ENCODE peak calls at places on chromosome 9, in eight cellular contexts. Y, B, O, S, V, G, E and M are unnamed samples.

GRCh38 chr9:124323904-124324303 is 66.2 kb downstream of the NEK6 start:
- ATAC-seq in B (no peak), O (no peak), E (no peak), S (no peak), Y (no peak), G (no peak), V (no peak), M (no peak)

GRCh38 chr9:98091735-98092632 is 27.0 kb downstream of the TRIM14 start:
- ATAC-seq in V (no peak), E (no peak), B (no peak), O (no peak), S (no peak), Y (no peak), G (no peak), M (no peak)

GRCh38 chr9:94819161-94819677 is 92.7 kb downstream of the AOPEP start:
- ATAC-seq in S (no peak), B (no peak), Y (peak; percentile 45), O (peak; percentile 59), V (no peak), E (peak; percentile 30), G (no peak), M (peak; percentile 48)

GRCh38 chr9:83007521-83008300 is 55.2 kb downstream of the RASEF start:
- ATAC-seq in Y (no peak), G (no peak), E (no peak), S (no peak), O (no peak), B (no peak), V (no peak), M (no peak)

GRCh38 chr9:136275655-136276429 is 28.1 kb downstream of the CCDC187 start:
- ATAC-seq in S (no peak), G (no peak), V (no peak), Y (peak; percentile 20), B (no peak), O (no peak), E (peak; percentile 93), M (no peak)

GRCh38 chr9:95409650-95410426 is 92.3 kb upstream of the FANCC start:
- ATAC-seq in V (no peak), O (peak; percentile 39), S (peak; percentile 53), Y (no peak), E (no peak), B (no peak), G (no peak), M (peak; percentile 64)

GRCh38 chr9:68975644-68976043 is 38.3 kb downstream of the PRKACG start:
- ATAC-seq in G (peak; percentile 27), V (peak; percentile 14), E (no peak), Y (no peak), B (no peak), S (peak; percentile 39), O (peak; percentile 83), M (peak; percentile 54)

GRCh38 chr9:118652258-118652657 is 717.0 kb downstream of the BRINP1 start:
- ATAC-seq in B (no peak), Y (peak; percentile 56), S (no peak), V (no peak), G (no peak), O (no peak), E (no peak), M (no peak)

GRCh38 chr9:121876212-121876611 is 216.9 kb downstream of the TTLL11 start:
- ATAC-seq in B (no peak), G (no peak), Y (no peak), E (no peak), O (no peak), S (no peak), V (no peak), M (no peak)

GRCh38 chr9:16406536-16407225 is 463.8 kb downstream of the BNC2 start:
- ATAC-seq in O (no peak), E (no peak), Y (no peak), V (no peak), B (no peak), G (no peak), S (no peak), M (no peak)

GRCh38 chr9:100217536-100217935 is 118.5 kb downstream of the INVS start:
- ATAC-seq in V (no peak), E (no peak), B (no peak), G (no peak), Y (no peak), S (no peak), O (no peak), M (no peak)

GRCh38 chr9:86642721-86643120 is 288.5 kb upstream of the TUT7 start:
- ATAC-seq in S (no peak), O (no peak), E (no peak), V (no peak), Y (no peak), B (no peak), G (no peak), M (no peak)

GRCh38 chr9:5617749-5618148 is 11.2 kb upstream of the RIC1 start:
- ATAC-seq in Y (no peak), V (no peak), G (peak; percentile 96), O (peak; percentile 73), S (peak; percentile 52), E (no peak), B (no peak), M (no peak)

GRCh38 chr9:84294551-84294950 is 46.0 kb downstream of the SLC28A3 start:
- ATAC-seq in S (no peak), O (no peak), B (peak; percentile 86), V (no peak), E (no peak), Y (no peak), G (peak; percentile 10), M (no peak)

GRCh38 chr9:84296146-84296843 is 44.3 kb downstream of the SLC28A3 start:
- ATAC-seq in S (peak; percentile 65), G (peak; percentile 80), Y (no peak), E (no peak), V (no peak), B (no peak), O (peak; percentile 56), M (no peak)

GRCh38 chr9:84297162-84297821 is 43.3 kb downstream of the SLC28A3 start:
- ATAC-seq in S (no peak), Y (no peak), V (no peak), O (no peak), E (no peak), B (no peak), G (no peak), M (no peak)

GRCh38 chr9:84293001-84293798 is 47.4 kb downstream of the SLC28A3 start:
- ATAC-seq in B (no peak), S (peak; percentile 31), V (no peak), G (peak; percentile 73), O (no peak), E (no peak), Y (no peak), M (no peak)
- TF ChIP-seq POLR2A in B (no peak), S (no peak), V (no peak), G (peak; percentile 64), O (no peak), E (no peak), Y (no peak), M (no peak)

DNA sequence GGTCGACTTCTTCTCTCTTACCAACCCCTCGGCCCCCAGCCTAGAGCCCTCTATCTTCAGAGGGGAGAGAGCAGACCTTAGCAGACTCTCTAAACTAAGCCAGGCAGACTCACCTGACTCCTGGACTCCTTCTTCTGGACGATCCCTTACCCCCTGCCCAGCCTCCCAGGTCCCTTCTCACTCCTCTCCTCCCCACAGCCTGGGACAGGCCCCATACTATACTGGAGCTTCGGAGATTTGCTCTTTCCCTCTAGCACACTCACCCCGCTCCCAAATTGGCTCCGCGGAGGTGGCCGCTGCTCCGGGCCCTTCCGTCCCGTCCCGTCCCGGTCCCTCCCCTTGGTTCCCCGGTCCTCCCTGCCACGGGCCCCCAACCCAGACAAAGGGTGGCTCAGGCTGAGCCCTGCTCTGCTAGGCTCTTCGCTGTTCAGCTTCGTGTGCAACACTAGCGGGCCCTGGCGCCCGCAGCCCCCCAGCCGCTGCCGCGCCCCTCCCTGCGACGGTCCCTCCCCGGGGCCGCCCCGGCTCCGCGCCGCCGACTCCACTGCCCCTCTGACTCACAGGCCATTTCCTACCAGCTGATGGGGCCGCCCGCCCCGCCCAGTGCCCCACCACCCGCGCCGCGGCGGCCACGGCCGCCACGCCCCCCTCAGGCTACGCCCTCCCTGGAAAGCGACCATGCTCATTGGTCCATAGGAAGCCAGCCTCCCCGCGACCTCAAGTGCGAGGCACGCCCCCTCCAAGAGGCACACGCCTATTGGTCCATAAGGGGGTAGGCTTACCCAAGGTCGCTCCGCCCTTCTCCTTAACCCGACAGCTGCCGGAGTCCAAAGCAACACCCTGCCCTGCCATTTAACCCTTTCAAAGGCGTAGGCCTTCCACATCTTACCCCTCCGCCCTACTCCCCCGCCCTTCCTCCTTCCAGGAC is 4.4 kb downstream of the ATOSB start:
- ATAC-seq in O (peak; percentile 87), S (peak; percentile 64), B (peak; percentile 75), Y (peak; percentile 58), V (peak; percentile 83), E (peak; percentile 78), G (peak; percentile 87), M (peak; percentile 87)
- TF ChIP-seq POLR2A in O (no peak), S (peak; percentile 69), B (no peak), Y (peak; percentile 66), V (peak; percentile 39), E (peak; percentile 24), G (peak; percentile 62), M (peak; percentile 79)

GRCh38 chr9:137298401-137298982 is 3.6 kb downstream of the NRARP start:
- ATAC-seq in Y (no peak), E (no peak), O (no peak), G (no peak), B (no peak), S (peak; percentile 1), V (no peak), M (no peak)
- TF ChIP-seq POLR2A in Y (no peak), E (no peak), O (no peak), G (no peak), B (no peak), S (no peak), V (no peak), M (no peak)

DNA sequence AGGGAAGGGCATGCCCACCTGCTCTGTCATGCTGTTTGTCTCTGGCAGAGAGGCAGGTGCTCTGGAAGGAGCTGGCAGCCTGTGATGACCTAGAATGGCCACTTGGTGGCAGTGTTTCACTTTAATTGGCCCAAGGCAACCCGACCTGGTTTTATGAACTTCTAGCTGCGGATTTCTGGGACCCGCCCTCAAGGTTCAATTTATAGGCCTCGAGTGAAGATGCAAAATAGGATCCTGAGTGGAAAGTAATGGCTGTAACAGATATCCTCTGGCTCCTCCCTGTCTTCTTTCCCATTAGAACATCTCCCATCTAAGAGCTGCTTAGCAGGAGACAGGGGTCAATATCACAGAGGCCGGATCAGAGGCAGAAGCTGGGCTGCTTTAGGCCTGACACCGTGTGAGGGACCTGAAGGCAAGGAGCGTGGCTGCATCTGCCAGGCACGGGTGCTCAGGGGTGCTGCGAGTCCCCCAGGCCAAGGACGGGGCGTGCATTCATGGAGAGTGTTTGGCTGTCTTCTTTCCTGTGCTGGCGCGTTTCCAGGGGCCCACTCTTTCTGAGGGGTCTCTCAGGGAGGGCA is 56.7 kb upstream of the SLC28A3 start:
- ATAC-seq in B (peak; percentile 95), V (no peak), G (peak; percentile 96), O (peak; percentile 90), S (peak; percentile 97), E (peak; percentile 94), Y (peak; percentile 86), M (peak; percentile 62)
- TF ChIP-seq POLR2A in B (no peak), V (no peak), G (no peak), O (no peak), S (no peak), E (no peak), Y (no peak), M (no peak)

DNA sequence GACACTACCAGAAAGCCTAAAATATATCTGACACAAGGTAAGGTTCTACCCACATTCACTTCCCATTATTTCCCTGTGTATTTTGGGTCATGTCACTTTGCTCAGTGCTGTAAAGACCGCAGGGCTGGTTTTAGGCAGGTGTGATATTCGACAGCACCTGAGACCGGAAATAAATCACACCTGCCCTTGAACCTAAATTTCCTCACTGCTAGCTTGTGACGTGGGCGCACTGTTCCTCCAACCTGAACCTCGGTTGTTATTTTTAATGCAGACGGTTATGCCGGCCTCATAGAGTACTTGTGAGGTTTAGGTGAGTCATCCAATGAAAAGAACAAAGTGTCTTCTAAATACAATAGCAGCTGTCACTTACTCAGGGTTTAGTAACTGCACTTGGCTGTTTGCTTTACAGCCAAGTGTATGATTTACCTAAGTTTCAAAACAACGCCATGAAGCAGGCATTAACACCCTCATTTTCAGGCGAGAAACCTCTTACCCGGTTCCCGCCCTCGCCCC is 20.7 kb upstream of the ZNF782 start:
- ATAC-seq in S (peak; percentile 78), E (peak; percentile 73), B (peak; percentile 54), O (peak; percentile 47), G (peak; percentile 87), V (no peak), Y (peak; percentile 73), M (peak; percentile 31)
- TF ChIP-seq POLR2A in S (peak; percentile 69), E (no peak), B (no peak), O (no peak), G (no peak), V (no peak), Y (no peak), M (no peak)